ENCODE peak calls at places on chromosomes 6 and 20, in eight cellular contexts. V is hypothalamus, F is C1 segment of cervical spinal cord, G is NCI-H460, M is Right ventricle myocardium inferior, K is Calu3, S is COLO829, I is HEK293T. A is an unnamed sample.

GRCh38 chr6:160355001-160355400 is 6.8 kb downstream of the SLC22A3 start:
- DNase-seq in G (no peak), K (peak), V (no peak), F (no peak), I (no peak), S (peak), M (no peak), A (no peak)

GRCh38 chr20:21577551-21577950 is 63.7 kb upstream of the NKX2-2 start:
- DNase-seq in S (no peak), M (no peak), V (no peak), I (no peak), G (no peak), K (no peak), F (no peak), A (no peak)

GRCh38 chr6:85186546-85187170 is 263.2 kb upstream of the NT5E start:
- DNase-seq in G (no peak), V (no peak), I (no peak), M (no peak), K (no peak), S (peak), F (no peak), A (no peak)

GRCh38 chr6:167782698-167783517 is 43.8 kb upstream of the AFDN start:
- DNase-seq in I (no peak), S (no peak), G (no peak), M (no peak), K (no peak), F (no peak), V (no peak), A (no peak)

GRCh38 chr20:61387204-61387958 is 135.3 kb downstream of the CDH4 start:
- DNase-seq in S (peak), K (no peak), I (peak), V (no peak), M (no peak), F (no peak), G (no peak), A (no peak)

GRCh38 chr20:45957021-45957941 is 14.7 kb downstream of the ZNF335 start:
- DNase-seq in V (no peak), G (no peak), F (no peak), M (peak), S (no peak), I (no peak), K (no peak), A (no peak)

GRCh38 chr20:41308290-41308691 is 9.2 kb downstream of the ZHX3 start:
- DNase-seq in S (no peak), F (no peak), M (no peak), G (no peak), V (no peak), K (no peak), I (no peak), A (no peak)

GRCh38 chr20:38108438-38109024 is 56.5 kb downstream of the TGM2 start:
- DNase-seq in M (peak), S (no peak), G (no peak), F (no peak), K (no peak), V (no peak), I (no peak), A (no peak)

GRCh38 chr6:163793584-163793983 is 379.1 kb downstream of the QKI start:
- DNase-seq in K (peak), F (no peak), S (no peak), G (no peak), I (no peak), M (no peak), V (no peak), A (no peak)

GRCh38 chr6:146543940-146544661 is 468 bp downstream of the RAB32 start:
- DNase-seq in G (no peak), S (peak), V (peak), K (no peak), F (peak), I (peak), M (no peak), A (no peak)

A was measured in activated T-helper 9 cell treated with anti-CD3 and anti-CD28 coated beads, Interleukin-2, amount 50 U/mL, for 16 hours.